ENCODE peak calls at places on chromosome 16, in eight cellular contexts. V is ovary; I is C1 segment of cervical spinal cord; S is NCI-H460; U is activated naive CD4-positive, alpha-beta T cell; H is stimulated activated CD4-positive, alpha-beta T cell treated with anti-CD3 and anti-CD28 coated beads, TNF-alpha, amount 100 ng/mL, for 24 hours; T is thoracic aorta; J is OCI-LY7. F is an unnamed sample.
A peak's percentile ranks its signal among the peaks of the same experiment; 100 is the strongest.

GRCh38 chr16:65068151-65068740 is 53.6 kb downstream of the CDH11 start:
- DNase-seq in T (no peak), U (no peak), I (no peak), V (no peak), H (no peak), J (no peak), S (peak; percentile 52), F (no peak)

GRCh38 chr16:66551362-66551761 is 1.0 kb upstream of the CKLF start:
- DNase-seq in I (no peak), V (no peak), H (peak; percentile 26), J (peak; percentile 82), T (no peak), S (peak; percentile 30), U (peak; percentile 32), F (no peak)

GRCh38 chr16:31022574-31023251 is 10.6 kb upstream of the STX4 start:
- DNase-seq in I (no peak), J (no peak), H (no peak), U (no peak), T (no peak), V (no peak), S (no peak), F (no peak)

GRCh38 chr16:19077879-19078278 is 10.5 kb downstream of the COQ7 start:
- DNase-seq in I (no peak), V (no peak), U (no peak), H (no peak), S (no peak), J (no peak), T (no peak), F (no peak)

GRCh38 chr16:25257504-25257955 is at the start of gene ZKSCAN2:
- DNase-seq in I (peak; percentile 82), U (peak; percentile 71), J (peak; percentile 92), T (peak; percentile 56), V (peak; percentile 89), S (peak; percentile 88), H (peak; percentile 59), F (no peak)

GRCh38 chr16:81190667-81191066 is 47.8 kb upstream of the BCO1 start:
- DNase-seq in I (no peak), S (no peak), H (no peak), V (no peak), T (no peak), J (no peak), U (no peak), F (no peak)

GRCh38 chr16:54647216-54647615 is 283.4 kb upstream of the IRX5 start:
- DNase-seq in V (no peak), J (no peak), H (no peak), S (no peak), I (no peak), U (no peak), T (no peak), F (no peak)

GRCh38 chr16:28295213-28295612 is 2.9 kb downstream of the SBK1 start:
- DNase-seq in H (no peak), I (no peak), V (no peak), S (no peak), J (no peak), U (no peak), T (no peak), F (no peak)

GRCh38 chr16:28000314-28000713 is 63.2 kb downstream of the GSG1L start:
- DNase-seq in I (no peak), H (no peak), S (no peak), V (no peak), T (no peak), U (no peak), J (no peak), F (no peak)

GRCh38 chr16:2486645-2487516 is 12.0 kb downstream of the TBC1D24 start:
- DNase-seq in S (no peak), U (peak; percentile 71), V (no peak), J (peak; percentile 50), H (peak; percentile 57), I (no peak), T (no peak), F (no peak)

GRCh38 chr16:142405-142804 is 3.9 kb upstream of the NPRL3 start:
- DNase-seq in H (no peak), J (no peak), U (no peak), V (no peak), S (no peak), I (no peak), T (no peak), F (no peak)

GRCh38 chr16:21033707-21034106 is 116.9 kb downstream of the DNAH3 start:
- DNase-seq in T (no peak), H (no peak), J (no peak), I (no peak), U (no peak), V (no peak), S (no peak), F (no peak)

GRCh38 chr16:375927-376816 is 5.6 kb downstream of the PGAP6 start:
- DNase-seq in U (no peak), I (no peak), V (no peak), S (no peak), J (no peak), T (no peak), H (no peak), F (no peak)

GRCh38 chr16:84175351-84176081 is 11.3 kb downstream of the TAF1C start:
- DNase-seq in U (peak; percentile 35), J (peak; percentile 61), S (no peak), I (peak; percentile 37), T (no peak), H (no peak), V (no peak), F (no peak)

GRCh38 chr16:53370827-53371226 is 63.4 kb upstream of the RBL2 start:
- DNase-seq in H (no peak), S (no peak), V (no peak), T (no peak), I (no peak), J (no peak), U (no peak), F (no peak)

GRCh38 chr16:59121411-59121810 is 387.3 kb upstream of the GOT2 start:
- DNase-seq in V (no peak), H (no peak), I (no peak), T (no peak), U (no peak), S (no peak), J (no peak), F (no peak)

GRCh38 chr16:72961115-72961832 is 86.7 kb downstream of the ZFHX3 start:
- DNase-seq in S (no peak), U (no peak), J (no peak), I (no peak), H (no peak), T (no peak), V (no peak), F (no peak)

GRCh38 chr16:67653131-67654068 is 6.7 kb downstream of the ACD start:
- DNase-seq in H (no peak), S (no peak), V (no peak), I (no peak), U (no peak), J (no peak), T (no peak), F (no peak)

GRCh38 chr16:54506691-54507090 is 220.1 kb upstream of the IRX3 start:
- DNase-seq in T (no peak), J (no peak), U (no peak), I (no peak), V (no peak), S (no peak), H (no peak), F (no peak)

GRCh38 chr16:1884889-1885288 is 12.9 kb upstream of the MEIOB start:
- DNase-seq in U (no peak), H (no peak), V (no peak), J (no peak), I (no peak), T (no peak), S (no peak), F (no peak)

GRCh38 chr16:35562471-35562870 is 2103.1 kb downstream of the TP53TG3F start:
- DNase-seq in U (no peak), V (no peak), T (no peak), J (no peak), S (no peak), I (no peak), H (no peak), F (no peak)

GRCh38 chr16:67329901-67330300 is 3.3 kb downstream of the LRRC36 start:
- DNase-seq in I (no peak), H (no peak), V (no peak), T (no peak), J (no peak), S (no peak), U (no peak), F (no peak)

GRCh38 chr16:85206472-85207356 is 94.4 kb upstream of the CIBAR2 start:
- DNase-seq in U (no peak), J (no peak), H (no peak), V (peak; percentile 85), S (no peak), I (no peak), T (peak; percentile 51), F (no peak)

GRCh38 chr16:84482951-84483881 is 21.2 kb downstream of the MEAK7 start:
- DNase-seq in I (no peak), T (no peak), V (no peak), U (no peak), J (no peak), H (no peak), S (no peak), F (no peak)

GRCh38 chr16:87970206-87970605 is 19.0 kb downstream of the BANP start:
- DNase-seq in S (no peak), V (no peak), J (no peak), H (no peak), T (no peak), U (no peak), I (no peak), F (no peak)

GRCh38 chr16:12406840-12407690 is 396.6 kb downstream of the CPPED1 start:
- DNase-seq in I (no peak), J (no peak), V (no peak), S (no peak), H (no peak), U (no peak), T (no peak), F (no peak)

GRCh38 chr16:5041604-5042133 is 7.9 kb upstream of the NAGPA start:
- DNase-seq in I (no peak), U (no peak), S (no peak), J (no peak), H (no peak), V (no peak), T (no peak), F (no peak)